ENCODE peak calls at places on chromosomes 5 and 9, in four cellular contexts. One of them, this sample, is unnamed.

GRCh38 chr9:37911271-37911681 is 7.3 kb upstream of the SLC25A51 start:
- DNase-seq in HepG2: no peak
- DNase-seq in K562: no peak
- DNase-seq in GM12878: no peak
- DNase-seq in this sample: no peak

GRCh38 chr9:38311382-38312270 is 80.9 kb upstream of the ALDH1B1 start:
- DNase-seq in HepG2: peak; percentile 43
- DNase-seq in K562: no peak
- DNase-seq in GM12878: no peak
- DNase-seq in this sample: no peak

GRCh38 chr5:55502759-55503158 is 32.0 kb downstream of the PLPP1 start:
- DNase-seq in HepG2: no peak
- DNase-seq in K562: no peak
- DNase-seq in GM12878: no peak
- DNase-seq in this sample: no peak

GRCh38 chr9:128470560-128470959 is 14.8 kb downstream of the ODF2 start:
- DNase-seq in HepG2: no peak
- DNase-seq in K562: no peak
- DNase-seq in GM12878: no peak
- DNase-seq in this sample: no peak

GRCh38 chr9:36781532-36781931 is 208.8 kb downstream of the MELK start:
- DNase-seq in HepG2: peak; percentile 18
- DNase-seq in K562: no peak
- DNase-seq in GM12878: no peak
- DNase-seq in this sample: no peak

GRCh38 chr9:37994639-37995347 is 74.2 kb downstream of the SHB start:
- DNase-seq in HepG2: no peak
- DNase-seq in K562: no peak
- DNase-seq in GM12878: peak; percentile 66
- DNase-seq in this sample: no peak

GRCh38 chr9:32776201-32776600 is 7.1 kb upstream of the TMEM215 start:
- DNase-seq in HepG2: no peak
- DNase-seq in K562: no peak
- DNase-seq in GM12878: no peak
- DNase-seq in this sample: no peak

GRCh38 chr5:33745101-33745770 is 146.6 kb downstream of the ADAMTS12 start:
- DNase-seq in HepG2: no peak
- DNase-seq in K562: no peak
- DNase-seq in GM12878: no peak
- DNase-seq in this sample: no peak

GRCh38 chr9:16656432-16657169 is 213.9 kb downstream of the BNC2 start:
- DNase-seq in HepG2: no peak
- DNase-seq in K562: no peak
- DNase-seq in GM12878: no peak
- DNase-seq in this sample: no peak

GRCh38 chr9:89886281-89886700 is 281.5 kb downstream of the GADD45G start:
- DNase-seq in HepG2: no peak
- DNase-seq in K562: no peak
- DNase-seq in GM12878: no peak
- DNase-seq in this sample: no peak

GRCh38 chr5:154517181-154517580 is 39.2 kb upstream of the HAND1 start:
- DNase-seq in HepG2: no peak
- DNase-seq in K562: no peak
- DNase-seq in GM12878: no peak
- DNase-seq in this sample: no peak

GRCh38 chr5:164809831-164810230 is 1304.4 kb downstream of the MAT2B start:
- DNase-seq in HepG2: no peak
- DNase-seq in K562: no peak
- DNase-seq in GM12878: no peak
- DNase-seq in this sample: no peak

GRCh38 chr5:172897691-172898512 is 61.3 kb upstream of the RPL26L1 start:
- DNase-seq in HepG2: no peak
- DNase-seq in K562: no peak
- DNase-seq in GM12878: no peak
- DNase-seq in this sample: no peak
- TF ChIP-seq TCF7 in HepG2: no peak
- TF ChIP-seq TCF7 in K562: no peak
- TF ChIP-seq TCF7 in GM12878: no peak
- TF ChIP-seq TCF7 in this sample: no peak

DNA sequence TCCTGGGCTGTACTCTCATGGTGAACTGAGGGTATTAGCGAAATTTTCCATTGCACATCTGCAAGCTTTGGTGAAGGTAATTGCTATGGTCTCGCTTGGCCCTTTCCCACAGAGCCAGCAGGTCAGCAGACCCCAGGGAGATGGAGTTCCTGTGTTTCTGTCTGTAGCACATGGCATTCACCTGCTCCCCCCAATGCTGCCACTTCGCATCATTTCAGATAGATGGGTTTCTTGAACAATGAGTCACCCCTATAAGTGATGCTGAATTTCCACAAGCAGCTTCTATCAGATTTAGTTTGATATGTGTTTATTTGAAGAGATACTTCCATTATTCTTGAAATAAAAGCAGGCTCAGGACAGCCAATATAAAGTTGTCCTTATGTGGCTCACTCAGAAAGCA is 117.9 kb downstream of the ERCC6L2 start:
- DNase-seq in HepG2: no peak
- DNase-seq in K562: no peak
- DNase-seq in GM12878: no peak
- DNase-seq in this sample: no peak
- TF ChIP-seq TCF7 in HepG2: no peak
- TF ChIP-seq TCF7 in K562: no peak
- TF ChIP-seq TCF7 in GM12878: no peak
- TF ChIP-seq TCF7 in this sample: no peak

GRCh38 chr5:68554566-68555279 is 339.2 kb downstream of the PIK3R1 start:
- DNase-seq in HepG2: no peak
- DNase-seq in K562: peak; percentile 17
- DNase-seq in GM12878: no peak
- DNase-seq in this sample: no peak
- TF ChIP-seq TCF7 in HepG2: no peak
- TF ChIP-seq TCF7 in K562: no peak
- TF ChIP-seq TCF7 in GM12878: no peak
- TF ChIP-seq TCF7 in this sample: no peak

GRCh38 chr9:93911871-93912554 is 43.1 kb downstream of the BARX1 start:
- DNase-seq in HepG2: no peak
- DNase-seq in K562: no peak
- DNase-seq in GM12878: no peak
- DNase-seq in this sample: peak; percentile 32
- TF ChIP-seq TCF7 in HepG2: no peak
- TF ChIP-seq TCF7 in K562: no peak
- TF ChIP-seq TCF7 in GM12878: no peak
- TF ChIP-seq TCF7 in this sample: no peak

GRCh38 chr5:13609504-13609903 is 335.0 kb downstream of the DNAH5 start:
- DNase-seq in HepG2: no peak
- DNase-seq in K562: no peak
- DNase-seq in GM12878: no peak
- DNase-seq in this sample: no peak

GRCh38 chr5:13606051-13606450 is 338.4 kb downstream of the DNAH5 start:
- DNase-seq in HepG2: no peak
- DNase-seq in K562: no peak
- DNase-seq in GM12878: no peak
- DNase-seq in this sample: no peak

GRCh38 chr5:13613621-13614020 is 330.9 kb downstream of the DNAH5 start:
- DNase-seq in HepG2: no peak
- DNase-seq in K562: no peak
- DNase-seq in GM12878: no peak
- DNase-seq in this sample: no peak

DNA sequence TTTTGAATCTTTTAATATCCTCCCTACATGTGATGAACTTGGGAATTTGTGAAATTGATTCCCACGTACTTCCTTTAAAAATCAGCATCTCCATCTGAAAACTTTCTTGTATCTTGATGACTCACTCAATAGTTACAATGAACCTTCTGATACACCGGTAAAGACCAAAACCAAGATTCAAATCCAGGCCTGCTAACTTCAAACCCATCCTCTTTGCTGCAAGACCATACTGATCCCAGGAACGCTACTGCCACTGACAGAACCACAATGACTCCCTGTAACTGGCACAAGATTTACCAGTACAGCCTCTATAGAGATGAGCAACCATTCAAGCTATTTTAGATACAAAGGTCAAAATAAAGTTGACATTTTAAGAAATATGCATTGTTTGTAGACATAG is 332.9 kb downstream of the DNAH5 start:
- DNase-seq in HepG2: no peak
- DNase-seq in K562: no peak
- DNase-seq in GM12878: no peak
- DNase-seq in this sample: no peak
- TF ChIP-seq TCF7 in HepG2: no peak
- TF ChIP-seq TCF7 in K562: no peak
- TF ChIP-seq TCF7 in GM12878: no peak
- TF ChIP-seq TCF7 in this sample: no peak

GRCh38 chr5:62259699-62260220 is 46.2 kb upstream of the KIF2A start:
- DNase-seq in HepG2: no peak
- DNase-seq in K562: no peak
- DNase-seq in GM12878: no peak
- DNase-seq in this sample: no peak

GRCh38 chr5:62265648-62266112 is 40.3 kb upstream of the KIF2A start:
- DNase-seq in HepG2: no peak
- DNase-seq in K562: no peak
- DNase-seq in GM12878: no peak
- DNase-seq in this sample: no peak

GRCh38 chr5:62266573-62266972 is 39.4 kb upstream of the KIF2A start:
- DNase-seq in HepG2: no peak
- DNase-seq in K562: no peak
- DNase-seq in GM12878: no peak
- DNase-seq in this sample: no peak

GRCh38 chr5:62260510-62260909 is 45.5 kb upstream of the KIF2A start:
- DNase-seq in HepG2: no peak
- DNase-seq in K562: no peak
- DNase-seq in GM12878: no peak
- DNase-seq in this sample: no peak

GRCh38 chr5:62263401-62263800 is 42.6 kb upstream of the KIF2A start:
- DNase-seq in HepG2: peak; percentile 5
- DNase-seq in K562: no peak
- DNase-seq in GM12878: no peak
- DNase-seq in this sample: no peak
- TF ChIP-seq TCF7 in HepG2: no peak
- TF ChIP-seq TCF7 in K562: no peak
- TF ChIP-seq TCF7 in GM12878: no peak
- TF ChIP-seq TCF7 in this sample: no peak

GRCh38 chr5:150438873-150439546 is 10.5 kb downstream of the RPS14 start:
- DNase-seq in HepG2: peak; percentile 51
- DNase-seq in K562: peak; percentile 51
- DNase-seq in GM12878: no peak
- DNase-seq in this sample: peak; percentile 75
- TF ChIP-seq TCF7 in HepG2: no peak
- TF ChIP-seq TCF7 in K562: no peak
- TF ChIP-seq TCF7 in GM12878: no peak
- TF ChIP-seq TCF7 in this sample: no peak

GRCh38 chr9:93151097-93151784 is 17.2 kb upstream of the NINJ1 start:
- DNase-seq in HepG2: no peak
- DNase-seq in K562: no peak
- DNase-seq in GM12878: no peak
- DNase-seq in this sample: no peak

GRCh38 chr9:93155716-93156474 is 21.8 kb upstream of the NINJ1 start:
- DNase-seq in HepG2: no peak
- DNase-seq in K562: no peak
- DNase-seq in GM12878: no peak
- DNase-seq in this sample: no peak

GRCh38 chr9:93149361-93149760 is 15.3 kb upstream of the NINJ1 start:
- DNase-seq in HepG2: no peak
- DNase-seq in K562: no peak
- DNase-seq in GM12878: no peak
- DNase-seq in this sample: no peak

GRCh38 chr9:93156475-93157008 is 22.5 kb upstream of the NINJ1 start:
- DNase-seq in HepG2: no peak
- DNase-seq in K562: no peak
- DNase-seq in GM12878: peak; percentile 48
- DNase-seq in this sample: no peak

GRCh38 chr9:93154293-93154903 is 20.3 kb upstream of the NINJ1 start:
- DNase-seq in HepG2: peak; percentile 58
- DNase-seq in K562: peak; percentile 66
- DNase-seq in GM12878: no peak
- DNase-seq in this sample: peak; percentile 91
- TF ChIP-seq TCF7 in HepG2: no peak
- TF ChIP-seq TCF7 in K562: no peak
- TF ChIP-seq TCF7 in GM12878: no peak
- TF ChIP-seq TCF7 in this sample: no peak

DNA sequence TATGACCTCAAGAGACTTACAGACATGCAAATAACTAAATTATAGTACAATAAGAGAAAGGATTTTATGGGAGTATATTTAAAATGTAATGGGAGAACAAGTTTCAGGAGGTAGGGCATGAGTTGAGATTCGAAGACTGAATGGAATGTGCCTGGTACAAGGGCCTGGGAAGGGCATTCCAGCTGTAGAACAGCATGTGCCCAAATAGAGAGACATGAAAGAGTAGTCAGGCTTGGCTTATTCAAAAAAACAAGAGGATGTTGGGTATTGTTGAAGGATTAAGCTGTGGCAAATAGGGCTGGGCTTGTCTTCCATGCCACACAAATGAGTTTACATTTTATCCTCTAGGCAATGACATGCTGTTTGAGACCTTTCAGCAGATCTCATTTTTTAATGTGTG is 86.9 kb downstream of the FOCAD start:
- DNase-seq in HepG2: no peak
- DNase-seq in K562: no peak
- DNase-seq in GM12878: no peak
- DNase-seq in this sample: no peak
- TF ChIP-seq TCF7 in HepG2: no peak
- TF ChIP-seq TCF7 in K562: no peak
- TF ChIP-seq TCF7 in GM12878: no peak
- TF ChIP-seq TCF7 in this sample: no peak

GRCh38 chr9:93522736-93523135 is 53.6 kb upstream of the PHF2 start:
- DNase-seq in HepG2: no peak
- DNase-seq in K562: no peak
- DNase-seq in GM12878: no peak
- DNase-seq in this sample: no peak

GRCh38 chr9:93520523-93520922 is 55.9 kb upstream of the PHF2 start:
- DNase-seq in HepG2: peak; percentile 3
- DNase-seq in K562: no peak
- DNase-seq in GM12878: no peak
- DNase-seq in this sample: no peak

GRCh38 chr9:93513606-93514005 is 60.2 kb upstream of the FAM120AOS start:
- DNase-seq in HepG2: no peak
- DNase-seq in K562: no peak
- DNase-seq in GM12878: no peak
- DNase-seq in this sample: no peak

DNA sequence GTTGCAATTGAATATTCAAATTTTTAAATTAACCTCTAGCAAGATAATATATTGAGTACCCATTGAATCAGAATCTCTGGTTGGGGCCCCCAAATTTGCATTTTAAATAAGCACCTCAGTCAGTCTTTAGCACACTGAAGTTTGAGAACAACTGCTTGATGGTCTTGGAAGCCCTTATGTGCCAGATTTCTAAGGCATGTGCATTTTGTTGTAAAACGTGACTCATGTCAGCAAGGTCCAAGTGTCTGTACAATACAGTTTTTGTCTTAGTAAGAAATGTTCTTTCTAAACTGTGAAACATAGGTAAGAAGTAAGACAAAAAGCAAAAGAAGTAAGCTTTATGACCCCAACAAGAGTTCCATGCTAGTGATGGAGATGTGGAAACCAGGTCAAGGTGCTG is 59.1 kb upstream of the PHF2 start:
- DNase-seq in HepG2: no peak
- DNase-seq in K562: no peak
- DNase-seq in GM12878: no peak
- DNase-seq in this sample: no peak
- TF ChIP-seq TCF7 in HepG2: no peak
- TF ChIP-seq TCF7 in K562: no peak
- TF ChIP-seq TCF7 in GM12878: no peak
- TF ChIP-seq TCF7 in this sample: no peak

This sample was measured in WTC11.